ENCODE peak calls at places on chromosomes 7 and 10, in four cellular contexts. D is heart left ventricle, K is right cardiac atrium, I is hepatocyte. O is an unnamed sample.
A peak's percentile ranks its signal among the peaks of the same experiment; 100 is the strongest.

GRCh38 chr7:28621369-28621807 is 209.1 kb downstream of the CREB5 start:
- DNase-seq in D (no peak), K (no peak), I (no peak), O (no peak)

GRCh38 chr10:4023997-4024396 is 239.0 kb upstream of the KLF6 start:
- DNase-seq in D (no peak), I (no peak), K (no peak), O (no peak)

GRCh38 chr7:3916146-3916545 is 615.1 kb downstream of the SDK1 start:
- DNase-seq in D (no peak), I (no peak), K (no peak), O (no peak)

GRCh38 chr7:116328161-116328560 is 117.8 kb downstream of the TES start:
- DNase-seq in D (no peak), I (no peak), K (no peak), O (no peak)

GRCh38 chr7:28358423-28358868 is 53.9 kb upstream of the CREB5 start:
- DNase-seq in K (no peak), I (no peak), D (no peak), O (no peak)

GRCh38 chr10:8389630-8390029 is 335.1 kb downstream of the GATA3 start:
- DNase-seq in D (no peak), I (no peak), K (no peak), O (no peak)

GRCh38 chr7:41942468-41943097 is 239.7 kb upstream of the INHBA start:
- DNase-seq in K (no peak), D (no peak), I (peak; percentile 79), O (peak; percentile 54)

GRCh38 chr7:47232751-47233412 is 349.0 kb downstream of the TNS3 start:
- DNase-seq in K (no peak), I (no peak), D (no peak), O (no peak)

GRCh38 chr10:42961776-42962119 is 115.1 kb upstream of the RET start:
- DNase-seq in K (no peak), I (no peak), D (no peak), O (no peak)

GRCh38 chr10:69869291-69869841 is 67.7 kb downstream of the COL13A1 start:
- DNase-seq in K (no peak), I (no peak), D (no peak), O (no peak)

GRCh38 chr7:91263359-91264082 is 712 bp upstream of the FZD1 start:
- DNase-seq in D (peak; percentile 35), I (peak; percentile 53), K (peak; percentile 35), O (peak; percentile 71)

GRCh38 chr10:107440741-107441140 is 276.2 kb upstream of the SORCS1 start:
- DNase-seq in I (no peak), D (no peak), K (no peak), O (no peak)

GRCh38 chr7:82441916-82442478 is 1.6 kb downstream of the CACNA2D1 start:
- DNase-seq in K (no peak), D (no peak), I (no peak), O (peak; percentile 44)

GRCh38 chr7:101999420-101999819 is 182.0 kb downstream of the CUX1 start:
- DNase-seq in K (no peak), I (no peak), D (no peak), O (no peak)

GRCh38 chr7:91325731-91326130 is 61.5 kb downstream of the FZD1 start:
- DNase-seq in D (no peak), K (no peak), I (no peak), O (no peak)

GRCh38 chr10:89845541-89846275 is 144.3 kb downstream of the KIF20B start:
- DNase-seq in K (no peak), D (no peak), I (no peak), O (no peak)

GRCh38 chr10:119274519-119275045 is 67.2 kb downstream of the GRK5 start:
- DNase-seq in K (no peak), I (no peak), D (no peak), O (no peak)

GRCh38 chr10:99430116-99430450 is 341 bp downstream of the GOT1 start:
- DNase-seq in D (no peak), I (no peak), K (no peak), O (no peak)

GRCh38 chr7:107355616-107356015 is 114.2 kb upstream of the GPR22 start:
- DNase-seq in D (no peak), K (no peak), I (no peak), O (no peak)

GRCh38 chr10:71868192-71868697 is 17.2 kb upstream of the PSAP start:
- DNase-seq in K (no peak), I (peak; percentile 48), D (peak; percentile 56), O (no peak)

GRCh38 chr10:78298835-78299234 is 265.2 kb downstream of the RPS24 start:
- DNase-seq in I (no peak), K (no peak), D (no peak), O (peak; percentile 15)

GRCh38 chr7:47145982-47146381 is 435.9 kb downstream of the TNS3 start:
- DNase-seq in I (no peak), K (no peak), D (no peak), O (no peak)

GRCh38 chr7:5420841-5421625 is 2.6 kb downstream of the TNRC18 start:
- DNase-seq in K (no peak), I (no peak), D (peak; percentile 32), O (peak; percentile 66)

GRCh38 chr7:156442503-156442902 is 198.1 kb upstream of the RNF32 start:
- DNase-seq in K (no peak), I (no peak), D (no peak), O (no peak)

GRCh38 chr7:44218418-44219201 is 17.8 kb downstream of the YKT6 start:
- DNase-seq in K (peak; percentile 13), I (no peak), D (no peak), O (peak; percentile 92)

GRCh38 chr10:34880817-34881216 is 65.7 kb upstream of the PARD3 start:
- DNase-seq in I (no peak), D (no peak), K (no peak), O (no peak)

GRCh38 chr7:108063520-108063933 is 60.6 kb upstream of the LAMB1 start:
- DNase-seq in I (peak; percentile 33), K (no peak), D (no peak), O (no peak)

GRCh38 chr10:114684085-114684821 is 26.2 kb upstream of the ABLIM1 start:
- DNase-seq in I (peak; percentile 80), D (peak; percentile 70), K (peak; percentile 80), O (no peak)

GRCh38 chr7:55557666-55558188 is 14.6 kb downstream of the VOPP1 start:
- DNase-seq in D (no peak), K (no peak), I (no peak), O (peak; percentile 76)

GRCh38 chr7:75925717-75926435 is 10.9 kb downstream of the POR start:
- DNase-seq in D (no peak), I (no peak), K (no peak), O (no peak)

GRCh38 chr10:122435212-122435827 is 19.1 kb upstream of the ARMS2 start:
- DNase-seq in K (no peak), D (no peak), I (peak; percentile 66), O (no peak)

GRCh38 chr7:50310361-50310760 is 5.8 kb downstream of the IKZF1 start:
- DNase-seq in I (no peak), K (no peak), D (no peak), O (no peak)

GRCh38 chr10:58952162-58952561 is 224.3 kb upstream of the PHYHIPL start:
- DNase-seq in K (peak; percentile 16), D (peak; percentile 15), I (peak; percentile 14), O (no peak)

GRCh38 chr7:31028417-31028988 is 23.6 kb upstream of the ADCYAP1R1 start:
- DNase-seq in K (no peak), D (no peak), I (no peak), O (no peak)

GRCh38 chr10:131998050-131998844 is 16.5 kb upstream of the BNIP3 start:
- DNase-seq in K (no peak), D (no peak), I (no peak), O (no peak)

GRCh38 chr10:44801383-44802327 is 109.5 kb upstream of the TMEM72 start:
- DNase-seq in D (peak; percentile 90), I (peak; percentile 48), K (peak; percentile 86), O (no peak)

DNA sequence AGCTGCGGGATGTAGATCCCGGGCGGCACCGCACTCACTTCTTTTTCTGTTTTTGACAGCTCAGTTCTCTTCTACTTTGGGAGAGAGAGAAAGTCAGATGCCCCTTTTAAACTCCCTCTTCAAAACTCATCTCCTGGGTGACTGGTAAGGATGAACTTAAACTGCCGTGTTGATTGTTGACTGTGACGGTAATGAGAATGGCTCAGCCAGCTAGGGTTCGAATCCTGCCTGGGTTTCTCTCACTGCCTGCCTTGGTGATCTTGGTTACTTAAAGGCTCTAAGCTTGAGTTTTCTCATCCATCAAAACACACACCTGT is 684 bp downstream of the CCDC126 start:
- DNase-seq in K (no peak), I (no peak), D (no peak), O (no peak)
- H3K4me1 ChIP-seq in K (peaks cover 1% of the 10 kb centered on the region), I (peaks cover 24% of the 10 kb centered on the region), D (peaks cover 19% of the 10 kb centered on the region), O (no peaks in the 10 kb centered on the region)

DNA sequence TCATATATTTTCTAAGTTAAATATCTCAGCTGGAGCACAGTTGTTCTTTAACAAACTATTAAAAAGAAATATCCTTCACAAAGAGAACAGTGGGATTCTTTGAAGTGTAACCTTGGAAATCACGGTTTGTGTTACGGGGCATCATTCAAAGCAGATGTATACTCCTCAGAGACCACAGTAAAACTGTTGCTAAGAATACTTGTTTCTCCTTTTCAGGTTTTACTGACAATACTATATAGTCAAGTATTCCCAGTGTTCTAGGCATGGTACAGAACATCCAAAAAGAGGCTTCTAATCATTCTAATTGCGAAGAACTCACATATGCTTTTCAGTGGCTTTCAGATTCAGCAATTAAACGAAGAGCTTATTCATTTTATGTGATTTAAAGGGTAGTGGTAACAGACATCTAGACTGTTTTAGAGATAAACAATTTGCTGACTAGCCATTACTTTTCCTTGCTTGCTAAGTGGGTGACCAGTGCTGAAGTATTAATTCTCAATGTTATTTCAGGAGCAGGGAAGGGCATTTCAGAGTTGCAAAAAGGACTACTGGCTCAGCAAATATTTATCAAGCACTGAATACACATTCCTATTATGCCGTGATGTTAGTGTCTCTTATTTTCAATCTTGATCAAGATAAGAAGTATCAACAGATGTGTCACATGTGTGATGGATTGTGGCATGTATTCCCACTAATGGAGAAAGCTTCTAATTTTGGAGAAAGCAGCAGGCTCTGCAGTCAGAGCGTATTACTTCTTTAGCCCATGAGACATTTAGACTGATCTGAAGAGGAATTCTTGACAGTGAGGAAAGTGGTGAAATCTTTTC is 236.8 kb downstream of the RNLS start:
- DNase-seq in K (no peak), I (peak; percentile 8), D (no peak), O (no peak)
- H3K4me1 ChIP-seq in K (peaks cover 2% of the 10 kb centered on the region), I (peaks cover 15% of the 10 kb centered on the region), D (peaks cover 33% of the 10 kb centered on the region), O (peaks cover 22% of the 10 kb centered on the region)

DNA sequence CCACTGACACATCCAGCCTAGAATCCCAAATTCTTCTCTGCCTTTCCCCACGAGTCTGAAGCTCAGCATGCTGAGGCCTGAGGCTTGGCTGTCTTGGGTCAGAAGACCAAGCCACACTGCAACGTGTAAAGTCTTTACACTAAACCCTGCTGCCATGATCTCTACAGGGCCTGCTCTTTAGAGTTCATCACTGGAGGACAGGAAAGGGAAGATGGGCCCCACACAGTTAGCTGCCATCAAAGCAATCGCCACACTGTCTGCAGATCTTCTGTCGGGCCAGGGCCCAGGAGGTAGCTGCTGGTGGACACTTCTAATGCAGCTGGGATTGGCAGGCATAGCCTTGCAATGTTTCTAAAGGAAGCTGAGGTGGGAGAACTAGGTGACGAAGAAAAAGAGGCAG is 8.4 kb upstream of the TECTB start:
- DNase-seq in K (no peak), D (no peak), I (no peak), O (no peak)
- H3K4me1 ChIP-seq in K (no peaks in the 10 kb centered on the region), D (no peaks in the 10 kb centered on the region), I (peaks cover 24% of the 10 kb centered on the region), O (peaks cover 4% of the 10 kb centered on the region)

DNA sequence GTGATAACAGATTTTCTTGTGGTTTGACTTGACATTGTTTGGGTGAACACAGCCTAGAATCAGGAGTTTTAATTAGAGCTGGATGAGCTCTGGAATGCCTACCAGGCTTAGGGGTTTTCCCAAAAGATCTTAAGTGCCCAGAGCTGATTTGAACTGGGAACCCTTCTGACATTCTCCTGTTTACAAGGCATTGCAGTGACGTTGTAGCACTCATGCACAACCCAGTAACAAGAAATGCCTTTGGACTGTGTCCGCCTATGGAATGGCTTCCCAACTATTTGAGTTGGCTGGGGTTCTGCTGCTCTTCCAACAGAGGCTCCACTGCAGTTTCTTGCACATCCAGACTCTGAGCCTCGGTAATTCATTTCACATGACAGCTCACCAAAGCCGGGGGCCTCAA is 76.7 kb upstream of the MKX start:
- DNase-seq in D (no peak), I (peak; percentile 10), K (no peak), O (no peak)
- H3K4me1 ChIP-seq in D (peaks cover 14% of the 10 kb centered on the region), I (peaks cover 3% of the 10 kb centered on the region), K (no peaks in the 10 kb centered on the region), O (no peaks in the 10 kb centered on the region)